ENCODE peak calls at places on chromosomes 2 and 18, in five cellular contexts. I, C, T, G and F are unnamed samples. For H3K27me3, the result is how much of the 10 kb centered on the place peaks cover.

GRCh38 chr18:43651067-43651466 is 373.8 kb upstream of the SYT4 start:
- DNase-seq in I (no peak), C (no peak), T (no peak), G (no peak), F (no peak)

GRCh38 chr2:68185541-68186164 is 28.0 kb downstream of the PNO1 start:
- DNase-seq in I (peak), C (no peak), T (peak), G (no peak), F (no peak)

GRCh38 chr2:48332286-48332685 is 197.7 kb upstream of the STON1 start:
- DNase-seq in I (no peak), C (no peak), T (no peak), G (no peak), F (no peak)

GRCh38 chr2:11865378-11865777 is 118.9 kb downstream of the LPIN1 start:
- DNase-seq in I (no peak), C (no peak), T (no peak), G (no peak), F (no peak)

GRCh38 chr2:95346236-95346737 is 49.1 kb downstream of the KCNIP3 start:
- DNase-seq in I (peak), C (no peak), T (peak), G (peak), F (no peak)

GRCh38 chr18:59769105-59769865 is 72.1 kb upstream of the CCBE1 start:
- DNase-seq in I (no peak), C (no peak), T (no peak), G (no peak), F (no peak)

GRCh38 chr2:173432049-173432754 is 77.5 kb downstream of the CDCA7 start:
- DNase-seq in I (no peak), C (no peak), T (no peak), G (no peak), F (no peak)

GRCh38 chr18:73782405-73782804 is 365.2 kb downstream of the FBXO15 start:
- DNase-seq in I (no peak), C (no peak), T (no peak), G (no peak), F (no peak)

GRCh38 chr2:85797959-85798358 is 44.2 kb downstream of the ATOH8 start:
- DNase-seq in I (no peak), C (peak), T (no peak), G (peak), F (no peak)

GRCh38 chr2:146989726-146990125 is 855.1 kb upstream of the ACVR2A start:
- DNase-seq in I (no peak), C (no peak), T (no peak), G (no peak), F (no peak)

GRCh38 chr2:66317268-66317899 is 117.5 kb upstream of the MEIS1 start:
- DNase-seq in I (no peak), C (no peak), T (no peak), G (no peak), F (no peak)

GRCh38 chr2:98086491-98087446 is at the start of gene VWA3B:
- DNase-seq in I (peak), C (no peak), T (peak), G (peak), F (no peak)

GRCh38 chr2:209334188-209335017 is 89.4 kb upstream of the MAP2 start:
- DNase-seq in I (peak), C (peak), T (peak), G (peak), F (no peak)

GRCh38 chr2:165889761-165890242 is 63.8 kb downstream of the TTC21B start:
- DNase-seq in I (no peak), C (no peak), T (no peak), G (no peak), F (no peak)

GRCh38 chr2:218257390-218257981 is 3.3 kb upstream of the GPBAR1 start:
- DNase-seq in I (no peak), C (no peak), T (peak), G (no peak), F (no peak)

GRCh38 chr2:158412206-158412605 is 44.3 kb downstream of the CCDC148 start:
- DNase-seq in I (no peak), C (no peak), T (no peak), G (no peak), F (no peak)

GRCh38 chr2:237271698-237272097 is 142.3 kb downstream of the COL6A3 start:
- DNase-seq in I (no peak), C (no peak), T (no peak), G (no peak), F (no peak)

GRCh38 chr2:99451280-99451679 is 38.5 kb downstream of the REV1 start:
- DNase-seq in I (no peak), C (no peak), T (no peak), G (no peak), F (no peak)

GRCh38 chr2:10433948-10434884 is 13.9 kb downstream of the ODC1 start:
- DNase-seq in I (no peak), C (no peak), T (no peak), G (no peak), F (no peak)

GRCh38 chr18:47265197-47265596 is 13.7 kb upstream of the SKOR2 start:
- DNase-seq in I (no peak), C (no peak), T (no peak), G (no peak), F (no peak)
- H3K27me3 ChIP-seq in I (half or more), C (half or more), T (under half), G (half or more), F (half or more)

GRCh38 chr2:118148809-118149208 is 60.5 kb downstream of the INSIG2 start:
- DNase-seq in I (no peak), C (no peak), T (no peak), G (no peak), F (no peak)
- TF ChIP-seq CTCF in I (no peak), C (no peak), T (no peak), G (no peak), F (no peak)

GRCh38 chr18:62781262-62781661 is 65.9 kb downstream of the PHLPP1 start:
- DNase-seq in I (no peak), C (no peak), T (no peak), G (no peak), F (no peak)
- H3K27ac ChIP-seq in I (no peak), C (peak), T (no peak), G (no peak), F (peak)

DNA sequence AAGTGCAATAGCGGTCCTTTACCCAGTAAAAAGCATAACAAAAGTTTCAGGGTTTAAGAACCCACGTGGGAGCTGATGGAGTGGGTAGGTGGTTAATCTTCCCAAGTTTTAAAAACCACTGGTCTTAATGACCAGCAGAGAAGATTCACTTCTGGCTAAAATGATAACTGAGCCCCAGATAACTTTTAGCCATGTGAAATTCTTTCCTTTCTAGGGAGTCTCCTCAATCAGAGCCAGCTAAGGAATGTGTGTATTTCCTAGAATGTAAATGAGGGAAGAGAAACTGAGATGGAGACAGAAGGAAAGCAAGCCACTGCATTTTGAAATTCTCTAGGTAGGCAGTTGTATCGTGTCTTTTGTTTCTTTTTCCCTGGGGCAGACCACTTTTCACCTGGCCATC is 1.6 kb downstream of the COLEC12 start:
- DNase-seq in I (no peak), C (no peak), T (no peak), G (no peak), F (no peak)
- H3K27me3 ChIP-seq in I (under half), C (under half), T (under half), G (under half), F (under half)

GRCh38 chr2:201154615-201155014 is 28.3 kb upstream of the CASP10 start:
- DNase-seq in I (no peak), C (no peak), T (no peak), G (no peak), F (no peak)
- TF ChIP-seq CTCF in I (no peak), C (no peak), T (no peak), G (no peak), F (no peak)

GRCh38 chr2:231545105-231545902 is 15.1 kb upstream of the NMUR1 start:
- DNase-seq in I (no peak), C (peak), T (peak), G (peak), F (no peak)

GRCh38 chr2:231549446-231550239 is 19.4 kb upstream of the NMUR1 start:
- DNase-seq in I (no peak), C (no peak), T (no peak), G (no peak), F (no peak)

GRCh38 chr2:231546014-231546413 is 15.8 kb upstream of the NMUR1 start:
- DNase-seq in I (no peak), C (no peak), T (no peak), G (no peak), F (no peak)

GRCh38 chr2:231547315-231548110 is 17.3 kb upstream of the NMUR1 start:
- DNase-seq in I (no peak), C (no peak), T (no peak), G (no peak), F (no peak)

GRCh38 chr2:231548752-231549151 is 18.5 kb upstream of the NMUR1 start:
- DNase-seq in I (no peak), C (no peak), T (no peak), G (no peak), F (no peak)
- H3K27ac ChIP-seq in I (no peak), C (no peak), T (no peak), G (no peak), F (no peak)

DNA sequence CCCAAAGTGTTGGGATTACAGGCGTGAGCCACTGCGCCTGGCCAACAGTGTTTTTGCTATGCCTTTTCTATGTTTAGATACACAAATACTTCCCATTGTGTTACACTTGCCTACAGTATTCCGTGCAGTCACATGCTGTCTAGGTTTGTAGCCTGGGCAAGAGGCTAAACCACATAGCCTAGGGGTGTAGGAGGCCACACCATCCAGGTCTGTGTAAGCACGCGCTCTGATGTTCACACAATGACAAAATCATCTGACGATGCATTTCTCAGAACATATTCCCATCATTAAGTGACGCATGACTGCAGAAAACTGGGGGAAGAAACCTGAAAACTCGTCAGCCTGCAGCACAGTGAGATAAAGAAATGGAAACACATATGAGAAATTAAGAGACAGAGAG is 46.1 kb upstream of the TWIST2 start:
- DNase-seq in I (no peak), C (no peak), T (no peak), G (no peak), F (no peak)
- H3K27me3 ChIP-seq in I (under half), C (under half), T (under half), G (under half), F (under half)